ENCODE peak calls at places on chromosomes 16 and 17, in four cellular contexts. Z is body of pancreas, O is IMR-90, V is stomach. U is an unnamed sample. For H3K4me1, the result is how much of the 10 kb centered on the place peaks cover.

GRCh38 chr16:28554634-28555423 is 1.1 kb downstream of the SGF29 start:
- DNase-seq in Z (no peak), O (no peak), V (no peak), U (no peak)

GRCh38 chr17:2364132-2365116 is 27.1 kb downstream of the SGSM2 start:
- DNase-seq in Z (no peak), O (no peak), V (no peak), U (no peak)

GRCh38 chr16:79685871-79686270 is 85.3 kb upstream of the MAF start:
- DNase-seq in Z (no peak), O (no peak), V (no peak), U (no peak)

GRCh38 chr16:46814790-46815189 is 16.2 kb downstream of the C16orf87 start:
- DNase-seq in Z (no peak), O (no peak), V (no peak), U (no peak)

GRCh38 chr17:29069526-29070041 is 26.6 kb downstream of the PIPOX start:
- DNase-seq in Z (no peak), O (peak), V (no peak), U (peak)

GRCh38 chr17:4508207-4508606 is 9.5 kb downstream of the SPNS2 start:
- DNase-seq in Z (no peak), O (no peak), V (no peak), U (no peak)

GRCh38 chr17:80492343-80493136 is 16.1 kb upstream of the NPTX1 start:
- DNase-seq in Z (no peak), O (no peak), V (no peak), U (no peak)

GRCh38 chr17:41894791-41895331 is 23.9 kb downstream of the ACLY start:
- DNase-seq in Z (no peak), O (peak), V (no peak), U (no peak)

DNA sequence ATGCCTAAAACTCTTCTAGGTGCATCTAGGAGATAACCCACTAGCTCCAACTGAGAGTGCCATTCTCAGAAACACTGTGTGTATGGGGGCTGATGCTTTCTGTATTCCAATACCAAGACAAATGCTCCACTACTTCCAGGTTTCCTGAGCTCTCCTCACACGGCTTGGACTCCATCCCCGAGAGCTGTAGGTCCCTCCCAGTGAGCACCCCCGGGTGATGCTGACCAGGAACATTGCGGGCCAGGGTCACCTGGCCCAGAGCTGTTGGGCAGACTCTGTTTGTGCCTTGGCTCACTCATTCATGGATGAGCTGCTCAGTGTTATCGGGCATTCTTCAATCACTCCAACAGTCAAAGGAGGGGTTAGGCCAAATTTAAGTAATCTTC is 7.0 kb downstream of the CUEDC1 start:
- DNase-seq in Z (no peak), O (no peak), V (no peak), U (no peak)
- H3K27ac ChIP-seq in Z (no peak), O (peak), V (peak), U (no peak)

GRCh38 chr17:50428831-50429424 is 2.9 kb downstream of the ACSF2 start:
- DNase-seq in Z (no peak), O (no peak), V (no peak), U (no peak)
- TF ChIP-seq POLR2A in Z (no peak), O (no peak), V (no peak), U (no peak)

DNA sequence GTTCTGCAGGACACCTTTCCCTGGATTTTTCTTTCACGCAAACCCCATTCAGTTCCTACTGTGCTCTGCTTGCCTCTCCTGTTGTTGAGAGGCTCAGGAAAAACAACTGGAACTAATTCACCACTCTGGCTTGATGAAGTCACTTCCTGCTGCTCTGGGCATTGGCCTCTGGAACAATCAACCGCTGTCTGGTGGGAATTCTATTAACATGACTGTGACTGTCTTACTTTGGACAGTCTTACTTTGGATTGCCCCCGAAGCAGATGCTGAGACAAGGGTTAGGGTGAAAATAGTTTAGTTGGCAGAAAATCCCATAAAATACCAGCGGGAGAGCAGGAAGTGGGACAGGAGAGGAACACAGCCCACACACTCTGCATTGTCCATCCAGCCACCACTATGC is 90.0 kb upstream of the HSBP1 start:
- DNase-seq in Z (no peak), O (peak), V (no peak), U (no peak)
- H3K4me1 ChIP-seq in Z (under half), O (under half), V (under half), U (under half)

GRCh38 chr16:2686912-2687507 is 4.7 kb downstream of the KCTD5 start:
- DNase-seq in Z (no peak), O (no peak), V (peak), U (no peak)
- H3K27ac ChIP-seq in Z (no peak), O (no peak), V (no peak), U (no peak)

GRCh38 chr16:56684926-56685590 is 2.8 kb downstream of the MT1X start:
- DNase-seq in Z (peak), O (no peak), V (no peak), U (no peak)
- TF ChIP-seq POLR2A in Z (peak), O (no peak), V (no peak), U (no peak)

U was measured in testis.